ENCODE peak calls at places on chromosome 6, in ten cellular contexts. V is stomach, C is heart left ventricle, Z is A549, F is uterus, W is gastrocnemius medialis, K is endothelial cell of umbilical vein, N is vagina, T is spleen, R is transverse colon. Y is an unnamed sample.

GRCh38 chr6:64334646-64335045 is 699.0 kb downstream of the PHF3 start:
- DNase-seq in Z (no peak), R (no peak), V (no peak), F (no peak), K (no peak), C (no peak), T (no peak), N (no peak), W (no peak), Y (no peak)

GRCh38 chr6:33851959-33852358 is 48.2 kb upstream of the MLN start:
- DNase-seq in C (no peak), R (peak; percentile 26), F (no peak), N (no peak), V (no peak), Z (peak; percentile 43), K (no peak), W (no peak), T (no peak), Y (peak; percentile 27)

GRCh38 chr6:8940356-8940755 is 505.0 kb upstream of the SLC35B3 start:
- DNase-seq in C (no peak), W (no peak), K (no peak), V (no peak), N (no peak), Z (no peak), F (no peak), T (no peak), R (no peak), Y (no peak)

GRCh38 chr6:65280060-65280459 is 427.0 kb downstream of the EYS start:
- DNase-seq in N (no peak), F (no peak), R (no peak), W (no peak), Z (no peak), V (no peak), K (no peak), T (no peak), C (no peak), Y (no peak)

GRCh38 chr6:41200901-41201783 is at the start of gene TREML2:
- DNase-seq in N (peak; percentile 85), W (no peak), T (peak; percentile 92), Z (no peak), K (no peak), F (no peak), C (no peak), V (no peak), R (peak; percentile 24), Y (peak; percentile 74)

GRCh38 chr6:28336284-28337024 is 506 bp upstream of the ZSCAN31 start:
- DNase-seq in F (no peak), V (no peak), T (no peak), Z (no peak), N (no peak), R (peak; percentile 43), W (no peak), K (no peak), C (no peak), Y (peak; percentile 92)

GRCh38 chr6:165767228-165767627 is 104.2 kb upstream of the PDE10A start:
- DNase-seq in W (no peak), K (peak; percentile 30), T (no peak), Z (no peak), N (no peak), V (no peak), F (no peak), R (no peak), C (no peak), Y (no peak)

GRCh38 chr6:117676577-117677218 is 1.4 kb downstream of the NUS1 start:
- DNase-seq in W (no peak), V (no peak), R (no peak), T (no peak), N (no peak), C (no peak), F (no peak), Z (no peak), K (no peak), Y (peak; percentile 22)

GRCh38 chr6:156557269-156557885 is 219.8 kb upstream of the ARID1B start:
- DNase-seq in N (no peak), W (no peak), C (peak; percentile 55), K (no peak), Z (peak; percentile 29), F (no peak), R (no peak), T (peak; percentile 63), V (peak; percentile 62), Y (no peak)

GRCh38 chr6:15914553-15914952 is 214.3 kb upstream of the MYLIP start:
- DNase-seq in K (no peak), F (no peak), R (no peak), Z (no peak), N (no peak), W (no peak), V (no peak), T (no peak), C (no peak), Y (no peak)

GRCh38 chr6:106974999-106975698 is 620 bp upstream of the CD24 start:
- DNase-seq in Z (peak; percentile 53), V (peak; percentile 75), T (peak; percentile 92), W (no peak), C (no peak), R (peak; percentile 71), K (no peak), F (no peak), N (no peak), Y (peak; percentile 19)

GRCh38 chr6:106973018-106973840 is 1.3 kb downstream of the CD24 start:
- DNase-seq in F (no peak), Z (no peak), K (no peak), V (peak; percentile 52), C (no peak), R (peak; percentile 46), W (no peak), T (peak; percentile 87), N (no peak), Y (no peak)

GRCh38 chr6:106973841-106974336 is 640 bp downstream of the CD24 start:
- DNase-seq in R (no peak), F (no peak), V (peak; percentile 36), Z (no peak), T (peak; percentile 82), N (no peak), K (no peak), C (no peak), W (no peak), Y (no peak)

GRCh38 chr6:106975699-106976032 is 1.1 kb upstream of the CD24 start:
- DNase-seq in Z (no peak), R (no peak), N (no peak), V (no peak), T (no peak), C (no peak), K (no peak), W (no peak), F (no peak), Y (no peak)

GRCh38 chr6:106974337-106974998 is at the start of gene CD24:
- DNase-seq in T (peak; percentile 92), N (no peak), Z (peak; percentile 57), W (no peak), C (no peak), F (no peak), K (no peak), R (peak; percentile 83), V (peak; percentile 86), Y (no peak)
- TF ChIP-seq POLR2A in T (no peak), N (no peak), Z (peak; percentile 85), W (no peak), C (no peak), F (no peak), K (no peak), R (peak; percentile 83), V (no peak), Y (no peak)

GRCh38 chr6:79538481-79538971 is 1.3 kb upstream of the LCA5 start:
- DNase-seq in F (no peak), T (no peak), Z (no peak), N (no peak), R (no peak), K (peak; percentile 32), V (no peak), W (no peak), C (no peak), Y (peak; percentile 13)

GRCh38 chr6:79536615-79536968 is 638 bp downstream of the LCA5 start:
- DNase-seq in N (no peak), C (peak; percentile 39), F (peak; percentile 50), T (no peak), Z (no peak), W (no peak), R (peak; percentile 17), K (no peak), V (no peak), Y (peak; percentile 49)

DNA sequence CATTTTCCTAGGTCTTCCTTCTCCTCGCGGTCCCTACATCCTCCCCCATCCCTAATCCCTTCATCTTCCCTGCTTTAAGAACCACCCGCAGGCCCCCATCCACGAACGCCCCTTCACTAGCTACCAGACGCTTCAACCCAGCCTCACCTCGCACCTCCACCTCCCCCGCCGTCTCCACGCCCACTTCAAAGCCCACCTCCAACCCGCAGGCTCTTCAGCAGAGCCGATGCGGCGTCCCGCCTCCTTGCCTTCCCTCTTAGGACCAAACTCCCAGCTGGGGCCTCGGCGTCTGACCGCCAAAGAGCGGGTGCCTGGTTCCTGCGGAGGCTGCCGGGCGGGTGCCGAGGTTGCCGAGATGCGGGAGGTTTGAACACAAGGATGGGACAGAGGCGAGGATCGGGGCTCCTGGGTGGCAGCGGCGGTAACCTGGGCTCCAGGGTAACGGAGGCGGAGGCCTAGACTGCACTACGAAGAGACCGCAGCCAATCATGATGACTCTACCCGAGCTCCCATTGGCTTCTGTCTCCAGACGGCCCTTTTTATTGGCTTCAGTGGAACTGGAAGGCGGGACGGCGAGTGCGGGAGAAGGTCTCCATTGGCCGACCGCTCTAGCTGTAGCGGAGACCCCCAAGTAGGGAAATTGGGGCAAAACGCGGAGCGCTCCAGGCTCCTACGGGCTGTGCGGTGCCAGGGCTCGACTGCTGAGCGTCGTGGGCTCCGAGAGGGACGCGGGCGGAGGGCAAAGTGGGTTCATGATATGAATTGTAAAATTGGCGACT is at the start of gene LCA5:
- DNase-seq in T (peak; percentile 94), Z (peak; percentile 94), F (peak; percentile 93), K (peak; percentile 98), N (no peak), W (peak; percentile 95), C (peak; percentile 96), R (peak; percentile 91), V (peak; percentile 91), Y (peak; percentile 95)
- TF ChIP-seq POLR2A in T (no peak), Z (peak; percentile 55), F (peak; percentile 90), K (peak; percentile 80), N (peak; percentile 25), W (no peak), C (no peak), R (peak; percentile 47), V (no peak), Y (peak; percentile 80)

GRCh38 chr6:139582956-139583355 is 208.5 kb upstream of the CITED2 start:
- DNase-seq in V (no peak), F (no peak), K (no peak), W (no peak), Z (no peak), N (no peak), T (no peak), R (no peak), C (no peak), Y (no peak)
- TF ChIP-seq POLR2A in V (no peak), F (no peak), K (no peak), W (no peak), Z (no peak), N (no peak), T (no peak), R (no peak), C (no peak), Y (no peak)

DNA sequence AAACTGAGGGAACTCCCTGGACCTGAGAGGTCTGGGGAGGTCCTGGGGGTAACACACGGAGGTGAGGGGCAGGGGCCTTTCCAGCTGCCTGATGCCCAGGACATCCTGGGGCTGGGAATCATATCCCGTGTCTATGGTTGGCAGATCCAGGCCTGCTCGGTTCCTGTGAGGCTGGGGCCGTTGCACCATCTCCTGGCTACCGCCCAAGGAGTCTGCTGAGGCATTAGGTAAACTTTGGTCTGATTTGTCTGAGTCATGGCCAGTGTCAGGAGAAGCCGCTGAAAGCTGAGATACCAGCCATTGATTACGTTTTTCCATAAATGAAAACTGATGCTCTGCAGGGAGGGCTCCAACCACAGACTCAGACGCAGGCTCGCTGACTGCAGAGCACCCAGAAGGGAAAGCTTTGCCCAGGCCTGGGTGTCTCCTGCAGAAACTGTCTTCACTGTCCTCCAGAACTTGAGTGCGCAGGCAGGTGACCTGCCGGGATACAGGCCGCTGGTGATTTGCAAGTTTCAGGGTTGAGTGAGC is 14.2 kb downstream of the TRAF3IP2 start:
- DNase-seq in R (peak; percentile 85), Z (peak; percentile 90), W (peak; percentile 95), K (peak; percentile 72), V (peak; percentile 88), F (peak; percentile 94), T (no peak), N (no peak), C (peak; percentile 92), Y (no peak)
- TF ChIP-seq POLR2A in R (no peak), Z (no peak), W (peak; percentile 57), K (no peak), V (no peak), F (no peak), T (no peak), N (peak; percentile 44), C (no peak), Y (no peak)

Y was measured in erythroblast.